ENCODE peak calls at places on chromosome 14, in six cellular contexts. One of them, this sample, is unnamed.

GRCh38 chr14:89849931-89850330 is 104.6 kb downstream of the EFCAB11 start:
- DNase-seq in amygdala: no peak
- DNase-seq in EL: peak; percentile 75
- DNase-seq in H1: no peak
- DNase-seq in epithelial cell of esophagus: peak; percentile 34
- DNase-seq in heart right ventricle: no peak
- DNase-seq in this sample: no peak

GRCh38 chr14:98138666-98139065 is 1133.3 kb downstream of the BCL11B start:
- DNase-seq in EL: no peak
- DNase-seq in H1: peak; percentile 76
- DNase-seq in amygdala: no peak
- DNase-seq in heart right ventricle: no peak
- DNase-seq in epithelial cell of esophagus: peak; percentile 59
- DNase-seq in this sample: peak; percentile 45

GRCh38 chr14:51454351-51454750 is 197.4 kb upstream of the FRMD6 start:
- DNase-seq in H1: no peak
- DNase-seq in epithelial cell of esophagus: no peak
- DNase-seq in amygdala: no peak
- DNase-seq in heart right ventricle: no peak
- DNase-seq in EL: no peak
- DNase-seq in this sample: peak; percentile 11

GRCh38 chr14:64680013-64680674 is 24.1 kb upstream of the PLEKHG3 start:
- DNase-seq in H1: no peak
- DNase-seq in amygdala: no peak
- DNase-seq in epithelial cell of esophagus: peak; percentile 99
- DNase-seq in EL: no peak
- DNase-seq in heart right ventricle: no peak
- DNase-seq in this sample: peak; percentile 96

GRCh38 chr14:68784995-68785816 is 7.7 kb downstream of the ZFP36L1 start:
- DNase-seq in EL: peak; percentile 85
- DNase-seq in heart right ventricle: no peak
- DNase-seq in epithelial cell of esophagus: peak; percentile 94
- DNase-seq in amygdala: no peak
- DNase-seq in H1: peak; percentile 34
- DNase-seq in this sample: peak; percentile 73

GRCh38 chr14:62209287-62209899 is 447.2 kb downstream of the SNAPC1 start:
- DNase-seq in heart right ventricle: no peak
- DNase-seq in H1: no peak
- DNase-seq in amygdala: no peak
- DNase-seq in epithelial cell of esophagus: peak; percentile 82
- DNase-seq in EL: peak; percentile 78
- DNase-seq in this sample: peak; percentile 80

GRCh38 chr14:96852823-96853422 is 55.7 kb downstream of the VRK1 start:
- DNase-seq in epithelial cell of esophagus: peak; percentile 61
- DNase-seq in H1: no peak
- DNase-seq in heart right ventricle: no peak
- DNase-seq in amygdala: no peak
- DNase-seq in EL: peak; percentile 45
- DNase-seq in this sample: peak; percentile 64

GRCh38 chr14:101723061-101723595 is 38.4 kb upstream of the PPP2R5C start:
- DNase-seq in EL: no peak
- DNase-seq in heart right ventricle: no peak
- DNase-seq in epithelial cell of esophagus: no peak
- DNase-seq in amygdala: no peak
- DNase-seq in H1: no peak
- DNase-seq in this sample: no peak

GRCh38 chr14:60506010-60506409 is 2.9 kb upstream of the SIX6 start:
- DNase-seq in EL: no peak
- DNase-seq in epithelial cell of esophagus: no peak
- DNase-seq in heart right ventricle: no peak
- DNase-seq in amygdala: no peak
- DNase-seq in H1: no peak
- DNase-seq in this sample: no peak

GRCh38 chr14:24053548-24054323 is 1.9 kb downstream of the CARMIL3 start:
- DNase-seq in EL: no peak
- DNase-seq in heart right ventricle: no peak
- DNase-seq in amygdala: no peak
- DNase-seq in epithelial cell of esophagus: no peak
- DNase-seq in H1: no peak
- DNase-seq in this sample: no peak

GRCh38 chr14:74425525-74426201 is 347 bp downstream of the SYNDIG1L start:
- DNase-seq in amygdala: peak; percentile 2
- DNase-seq in EL: peak; percentile 29
- DNase-seq in epithelial cell of esophagus: peak; percentile 13
- DNase-seq in heart right ventricle: peak; percentile 50
- DNase-seq in H1: peak; percentile 94
- DNase-seq in this sample: peak; percentile 9

GRCh38 chr14:67428501-67429031 is 16.6 kb upstream of the PLEK2 start:
- DNase-seq in amygdala: no peak
- DNase-seq in H1: no peak
- DNase-seq in epithelial cell of esophagus: peak; percentile 82
- DNase-seq in heart right ventricle: no peak
- DNase-seq in EL: peak; percentile 67
- DNase-seq in this sample: peak; percentile 66

This sample was measured in MCF 10A.